ENCODE peak calls at places on chromosomes 6 and 20, in five cellular contexts. One of them, this sample, is unnamed.

GRCh38 chr20:9926007-9926406 is 87.1 kb upstream of the PAK5 start:
- DNase-seq in GM12891: no peak
- DNase-seq in HepG2: no peak
- DNase-seq in H1: no peak
- DNase-seq in K562: no peak
- DNase-seq in this sample: no peak

GRCh38 chr6:2693191-2693590 is 57.5 kb downstream of the MYLK4 start:
- DNase-seq in GM12891: no peak
- DNase-seq in HepG2: no peak
- DNase-seq in H1: no peak
- DNase-seq in K562: no peak
- DNase-seq in this sample: no peak

GRCh38 chr20:32218156-32218900 is 10.6 kb downstream of the POFUT1 start:
- DNase-seq in GM12891: no peak
- DNase-seq in HepG2: no peak
- DNase-seq in H1: no peak
- DNase-seq in K562: no peak
- DNase-seq in this sample: no peak

GRCh38 chr6:157260735-157261134 is 62.6 kb downstream of the TMEM242 start:
- DNase-seq in GM12891: no peak
- DNase-seq in HepG2: no peak
- DNase-seq in H1: no peak
- DNase-seq in K562: no peak
- DNase-seq in this sample: no peak

GRCh38 chr6:52909131-52909530 is 367 bp downstream of the GSTA3 start:
- DNase-seq in GM12891: no peak
- DNase-seq in HepG2: no peak
- DNase-seq in H1: no peak
- DNase-seq in K562: no peak
- DNase-seq in this sample: no peak

GRCh38 chr20:59222239-59222981 is 58.8 kb downstream of the ZNF831 start:
- DNase-seq in GM12891: peak
- DNase-seq in HepG2: peak
- DNase-seq in H1: peak
- DNase-seq in K562: peak
- DNase-seq in this sample: peak

GRCh38 chr6:112017169-112017568 is 36.7 kb upstream of the CCN6 start:
- DNase-seq in GM12891: no peak
- DNase-seq in HepG2: no peak
- DNase-seq in H1: no peak
- DNase-seq in K562: no peak
- DNase-seq in this sample: no peak

GRCh38 chr6:161511455-161512159 is 237.7 kb upstream of the AGPAT4 start:
- DNase-seq in GM12891: no peak
- DNase-seq in HepG2: no peak
- DNase-seq in H1: no peak
- DNase-seq in K562: no peak
- DNase-seq in this sample: no peak

GRCh38 chr6:22290045-22290444 is 6.8 kb downstream of the PRL start:
- DNase-seq in GM12891: no peak
- DNase-seq in HepG2: no peak
- DNase-seq in H1: no peak
- DNase-seq in K562: no peak
- DNase-seq in this sample: no peak

GRCh38 chr20:43550456-43550855 is 8.4 kb upstream of the SGK2 start:
- DNase-seq in GM12891: no peak
- DNase-seq in HepG2: no peak
- DNase-seq in H1: no peak
- DNase-seq in K562: no peak
- DNase-seq in this sample: no peak

GRCh38 chr20:58840816-58841538 is 9.7 kb downstream of the GNAS-AS1 start:
- DNase-seq in GM12891: no peak
- DNase-seq in HepG2: no peak
- DNase-seq in H1: no peak
- DNase-seq in K562: no peak
- DNase-seq in this sample: no peak

GRCh38 chr6:163309491-163310026 is 105.0 kb upstream of the QKI start:
- DNase-seq in GM12891: no peak
- DNase-seq in HepG2: no peak
- DNase-seq in H1: no peak
- DNase-seq in K562: no peak
- DNase-seq in this sample: no peak

GRCh38 chr6:153048631-153049030 is 46.1 kb upstream of the MTRF1L start:
- DNase-seq in GM12891: no peak
- DNase-seq in HepG2: no peak
- DNase-seq in H1: no peak
- DNase-seq in K562: no peak
- DNase-seq in this sample: no peak

GRCh38 chr6:39426057-39426592 is 103.6 kb upstream of the KCNK16 start:
- DNase-seq in GM12891: no peak
- DNase-seq in HepG2: no peak
- DNase-seq in H1: no peak
- DNase-seq in K562: no peak
- DNase-seq in this sample: no peak

GRCh38 chr20:24357169-24357568 is 112.3 kb upstream of the SYNDIG1 start:
- DNase-seq in GM12891: no peak
- DNase-seq in HepG2: no peak
- DNase-seq in H1: no peak
- DNase-seq in K562: no peak
- DNase-seq in this sample: no peak

GRCh38 chr20:62494537-62494936 is 18.7 kb upstream of the GATA5 start:
- DNase-seq in GM12891: no peak
- DNase-seq in HepG2: no peak
- DNase-seq in H1: no peak
- DNase-seq in K562: no peak
- DNase-seq in this sample: no peak

GRCh38 chr6:122798099-122798641 is 9.1 kb downstream of the SMPDL3A start:
- DNase-seq in GM12891: no peak
- DNase-seq in HepG2: peak
- DNase-seq in H1: no peak
- DNase-seq in K562: no peak
- DNase-seq in this sample: no peak

GRCh38 chr6:32432050-32432450 is 7.6 kb upstream of the HLA-DRA start:
- DNase-seq in GM12891: no peak
- DNase-seq in HepG2: peak
- DNase-seq in H1: no peak
- DNase-seq in K562: no peak
- DNase-seq in this sample: no peak

GRCh38 chr6:114033606-114034005 is 62.7 kb upstream of the HDAC2 start:
- DNase-seq in GM12891: no peak
- DNase-seq in HepG2: no peak
- DNase-seq in H1: no peak
- DNase-seq in K562: no peak
- DNase-seq in this sample: no peak

DNA sequence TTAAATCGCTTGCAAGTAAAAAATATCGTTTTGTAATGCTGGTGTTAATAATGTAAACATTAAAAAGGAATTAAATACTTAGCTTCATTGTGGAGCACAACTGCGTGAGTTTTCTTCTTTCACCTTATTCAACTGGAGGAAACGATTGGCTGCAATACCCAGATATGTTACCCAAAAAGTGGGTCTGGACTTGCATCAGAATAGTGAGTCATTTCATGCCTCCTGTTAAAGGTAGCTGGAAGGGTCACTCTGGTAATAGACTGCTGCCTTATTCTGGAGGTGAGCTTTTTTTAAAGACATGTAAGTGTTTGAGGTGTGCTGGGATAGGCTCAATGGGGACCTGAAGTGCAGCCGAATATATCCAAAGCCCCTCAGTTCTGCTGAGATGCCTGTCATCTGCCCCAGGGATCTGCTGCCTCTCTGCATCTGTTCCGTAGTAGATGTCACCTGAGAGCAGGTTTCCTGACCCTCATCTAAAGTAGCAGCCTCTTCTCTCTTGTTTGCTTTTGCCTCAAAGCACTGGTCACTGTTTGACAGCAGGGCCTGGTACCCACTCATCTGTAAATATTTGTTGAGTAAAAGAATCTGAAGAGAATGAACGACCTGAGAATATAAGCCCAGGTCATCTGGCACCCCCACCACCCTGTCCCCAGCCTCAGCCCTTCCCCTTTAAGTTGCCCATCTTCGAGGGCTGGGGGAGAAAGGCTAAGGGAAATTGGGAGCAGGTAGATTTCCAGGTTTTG is 5.6 kb upstream of the UQCC2 start:
- DNase-seq in GM12891: no peak
- DNase-seq in HepG2: peak
- DNase-seq in H1: no peak
- DNase-seq in K562: no peak
- DNase-seq in this sample: no peak
- TF ChIP-seq TAF1 in GM12891: no peak
- TF ChIP-seq TAF1 in HepG2: no peak
- TF ChIP-seq TAF1 in H1: no peak
- TF ChIP-seq TAF1 in K562: no peak
- TF ChIP-seq TAF1 in this sample: no peak

GRCh38 chr6:109454483-109455160 is 950 bp downstream of the MICAL1 start:
- DNase-seq in GM12891: peak
- DNase-seq in HepG2: no peak
- DNase-seq in H1: no peak
- DNase-seq in K562: no peak
- DNase-seq in this sample: peak

GRCh38 chr6:109456283-109456583 is 661 bp upstream of the MICAL1 start:
- DNase-seq in GM12891: no peak
- DNase-seq in HepG2: no peak
- DNase-seq in H1: no peak
- DNase-seq in K562: no peak
- DNase-seq in this sample: no peak

GRCh38 chr6:109455161-109455501 is 441 bp downstream of the MICAL1 start:
- DNase-seq in GM12891: no peak
- DNase-seq in HepG2: no peak
- DNase-seq in H1: no peak
- DNase-seq in K562: no peak
- DNase-seq in this sample: peak

GRCh38 chr6:109456710-109457595 is 1.4 kb upstream of the MICAL1 start:
- DNase-seq in GM12891: no peak
- DNase-seq in HepG2: no peak
- DNase-seq in H1: no peak
- DNase-seq in K562: no peak
- DNase-seq in this sample: no peak

DNA sequence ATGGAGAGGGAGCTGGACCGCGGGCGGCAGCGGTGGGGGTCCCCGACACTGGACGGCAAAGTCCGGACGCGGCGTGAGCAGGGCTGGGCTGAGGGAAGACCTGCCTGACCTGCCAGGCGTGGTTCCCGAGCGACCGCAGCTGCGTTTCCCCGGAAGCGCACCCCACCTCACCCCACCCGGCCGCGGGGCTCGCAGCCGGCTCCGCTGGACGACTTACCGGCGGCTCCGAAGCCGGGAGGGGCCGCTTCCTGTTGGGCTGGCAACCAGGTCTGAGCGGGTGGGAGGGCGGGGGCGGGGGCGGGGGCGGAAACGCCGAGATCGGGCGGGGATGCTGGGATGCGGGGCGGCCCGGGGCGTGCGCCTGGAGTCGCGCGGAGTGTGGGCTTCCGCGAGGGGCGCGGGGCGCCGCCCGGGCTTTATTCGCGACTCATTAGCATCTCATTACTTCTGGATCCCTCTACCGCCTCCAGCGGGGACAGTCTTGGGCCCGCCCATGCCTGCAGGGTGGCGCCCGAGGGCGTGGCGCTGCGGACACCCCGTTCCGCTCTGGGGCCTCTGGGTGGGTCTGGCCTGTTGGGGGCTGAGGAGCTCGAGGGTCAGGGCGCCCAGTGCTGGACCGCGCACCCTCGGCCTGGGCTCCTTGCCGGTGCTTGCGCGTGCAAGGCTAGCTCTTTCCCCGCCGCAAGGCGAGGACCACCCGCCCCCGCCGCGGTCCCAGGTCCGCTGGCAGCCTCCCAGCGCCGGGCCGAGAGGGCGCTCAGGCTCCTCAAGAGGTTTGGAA is at the start of gene MICAL1:
- DNase-seq in GM12891: peak
- DNase-seq in HepG2: peak
- DNase-seq in H1: no peak
- DNase-seq in K562: peak
- DNase-seq in this sample: peak
- TF ChIP-seq POLR2AphosphoS5 in GM12891: peak
- TF ChIP-seq POLR2AphosphoS5 in HepG2: no peak
- TF ChIP-seq POLR2AphosphoS5 in H1: peak
- TF ChIP-seq POLR2AphosphoS5 in K562: no peak
- TF ChIP-seq POLR2AphosphoS5 in this sample: peak

DNA sequence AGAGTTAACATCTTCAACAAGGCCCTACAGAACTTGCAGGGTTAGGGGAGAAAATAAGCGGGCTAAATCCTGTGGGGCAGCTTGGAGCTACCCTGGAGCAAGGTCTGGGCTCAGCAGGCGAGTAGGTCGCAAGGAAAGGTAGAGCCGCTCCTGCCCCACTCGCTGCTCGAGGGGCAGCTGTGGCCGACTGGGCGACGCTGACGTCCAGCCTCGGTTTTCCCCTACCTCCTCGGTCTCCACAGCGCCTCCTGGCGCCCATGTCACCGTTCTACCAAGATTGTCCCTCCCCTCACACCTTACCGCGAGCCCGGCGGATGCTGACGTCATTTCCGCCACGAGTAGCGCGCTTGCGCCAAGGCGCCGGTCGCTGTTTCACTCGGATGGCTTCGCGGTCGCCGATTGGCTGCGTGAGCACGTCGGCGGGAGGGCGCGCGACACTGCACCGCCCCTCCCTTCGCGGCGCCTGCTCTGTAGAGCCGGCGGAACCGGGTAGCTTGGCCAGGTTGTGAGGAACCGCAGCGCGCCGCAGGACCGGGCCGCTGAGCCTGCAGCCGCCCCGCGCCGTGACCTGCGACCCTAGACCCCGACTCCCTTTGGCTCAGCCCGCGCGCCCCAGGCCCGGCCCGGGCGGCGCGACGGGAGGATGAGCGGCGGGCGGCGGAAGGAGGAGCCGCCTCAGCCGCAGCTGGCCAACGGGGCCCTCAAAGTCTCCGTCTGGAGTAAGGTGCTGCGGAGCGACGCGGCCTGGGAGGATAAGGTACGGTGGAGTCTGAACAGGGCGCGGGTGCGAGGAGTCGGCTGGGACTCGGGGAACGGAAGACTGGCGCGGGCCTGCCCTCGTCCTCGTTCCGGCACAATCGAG is at the start of gene RAB5IF:
- DNase-seq in GM12891: peak
- DNase-seq in HepG2: peak
- DNase-seq in H1: peak
- DNase-seq in K562: peak
- DNase-seq in this sample: peak
- TF ChIP-seq POLR2A in GM12891: peak
- TF ChIP-seq POLR2A in HepG2: peak
- TF ChIP-seq POLR2A in H1: peak
- TF ChIP-seq POLR2A in K562: peak
- TF ChIP-seq POLR2A in this sample: peak

GRCh38 chr20:64067733-64068307 is 4.8 kb downstream of the TCEA2 start:
- DNase-seq in GM12891: no peak
- DNase-seq in HepG2: no peak
- DNase-seq in H1: no peak
- DNase-seq in K562: no peak
- DNase-seq in this sample: no peak

GRCh38 chr20:64066984-64067605 is 4.1 kb downstream of the TCEA2 start:
- DNase-seq in GM12891: no peak
- DNase-seq in HepG2: no peak
- DNase-seq in H1: no peak
- DNase-seq in K562: no peak
- DNase-seq in this sample: no peak

GRCh38 chr20:64069209-64069613 is 6.2 kb downstream of the TCEA2 start:
- DNase-seq in GM12891: no peak
- DNase-seq in HepG2: no peak
- DNase-seq in H1: no peak
- DNase-seq in K562: no peak
- DNase-seq in this sample: no peak

GRCh38 chr20:64069614-64070243 is 6.7 kb downstream of the TCEA2 start:
- DNase-seq in GM12891: no peak
- DNase-seq in HepG2: peak
- DNase-seq in H1: no peak
- DNase-seq in K562: peak
- DNase-seq in this sample: peak

GRCh38 chr20:64068381-64069208 is 5.6 kb downstream of the TCEA2 start:
- DNase-seq in GM12891: no peak
- DNase-seq in HepG2: no peak
- DNase-seq in H1: no peak
- DNase-seq in K562: no peak
- DNase-seq in this sample: no peak
- TF ChIP-seq TAF1 in GM12891: no peak
- TF ChIP-seq TAF1 in HepG2: no peak
- TF ChIP-seq TAF1 in H1: no peak
- TF ChIP-seq TAF1 in K562: no peak
- TF ChIP-seq TAF1 in this sample: no peak